ENCODE peak calls at places on chromosome 1, in four cellular contexts. H is G401; Y is CD8-positive, alpha-beta T cell; P is left colon. M is an unnamed sample.

GRCh38 chr1:39081266-39082139 is 55.4 kb downstream of the NDUFS5 start:
- DNase-seq in H (peak), Y (no peak), P (no peak), M (no peak)

GRCh38 chr1:156975084-156975483 is 54.7 kb downstream of the LRRC71 start:
- DNase-seq in H (no peak), Y (no peak), P (no peak), M (no peak)

GRCh38 chr1:8014381-8014988 is 11.6 kb downstream of the ERRFI1 start:
- DNase-seq in H (no peak), Y (no peak), P (no peak), M (no peak)

GRCh38 chr1:29162476-29163138 is 19.1 kb downstream of the SRSF4 start:
- DNase-seq in H (peak), Y (no peak), P (no peak), M (no peak)

GRCh38 chr1:17308593-17308992 is 596 bp downstream of the PADI4 start:
- DNase-seq in H (no peak), Y (no peak), P (no peak), M (no peak)

GRCh38 chr1:183191833-183192232 is 5.8 kb downstream of the LAMC2 start:
- DNase-seq in H (no peak), Y (no peak), P (no peak), M (no peak)

GRCh38 chr1:26602378-26602959 is 72.9 kb downstream of the RPS6KA1 start:
- DNase-seq in H (peak), Y (no peak), P (no peak), M (peak)

GRCh38 chr1:76198452-76198851 is 123.9 kb downstream of the ST6GALNAC3 start:
- DNase-seq in H (no peak), Y (no peak), P (no peak), M (no peak)

GRCh38 chr1:206067486-206068302 is 14.7 kb downstream of the RHEX start:
- DNase-seq in H (no peak), Y (no peak), P (no peak), M (no peak)

GRCh38 chr1:12095822-12096263 is 32.7 kb downstream of the TNFRSF8 start:
- DNase-seq in H (no peak), Y (no peak), P (no peak), M (no peak)

GRCh38 chr1:26165126-26165892 is 3.5 kb downstream of the C1orf232 start:
- DNase-seq in H (no peak), Y (no peak), P (no peak), M (no peak)

GRCh38 chr1:203996126-203996525 is 76.8 kb upstream of the SOX13 start:
- DNase-seq in H (no peak), Y (no peak), P (no peak), M (no peak)

GRCh38 chr1:43908858-43909257 is 24.7 kb upstream of the ARTN start:
- DNase-seq in H (no peak), Y (no peak), P (peak), M (no peak)

GRCh38 chr1:155006601-155007101 is 4.0 kb downstream of the ZBTB7B start:
- DNase-seq in H (peak), Y (no peak), P (peak), M (peak)

GRCh38 chr1:229034246-229034645 is 236.7 kb upstream of the RAB4A start:
- DNase-seq in H (no peak), Y (no peak), P (no peak), M (no peak)

GRCh38 chr1:153288634-153289275 is 24.0 kb downstream of the PGLYRP3 start:
- DNase-seq in H (no peak), Y (no peak), P (no peak), M (no peak)

GRCh38 chr1:37622131-37622530 is 12.6 kb downstream of the RSPO1 start:
- DNase-seq in H (no peak), Y (no peak), P (no peak), M (no peak)

GRCh38 chr1:91863498-91863897 is 22.5 kb downstream of the TGFBR3 start:
- DNase-seq in H (no peak), Y (no peak), P (no peak), M (no peak)

GRCh38 chr1:118117521-118117920 is 67.5 kb downstream of the SPAG17 start:
- DNase-seq in H (no peak), Y (no peak), P (no peak), M (no peak)

GRCh38 chr1:29974345-29974744 is 738.0 kb downstream of the PTPRU start:
- DNase-seq in H (no peak), Y (no peak), P (no peak), M (no peak)

GRCh38 chr1:41700986-41701535 is 216.6 kb upstream of the EDN2 start:
- DNase-seq in H (no peak), Y (no peak), P (no peak), M (no peak)

GRCh38 chr1:243473281-243474210 is 217.7 kb downstream of the SDCCAG8 start:
- DNase-seq in H (peak), Y (no peak), P (no peak), M (no peak)

GRCh38 chr1:15304708-15305326 is 57.8 kb downstream of the FHAD1 start:
- DNase-seq in H (peak), Y (peak), P (peak), M (peak)

GRCh38 chr1:79692519-79692918 is 686.0 kb upstream of the ADGRL4 start:
- DNase-seq in H (no peak), Y (no peak), P (no peak), M (no peak)

GRCh38 chr1:169368406-169368769 is 393 bp downstream of the BLZF1 start:
- DNase-seq in H (no peak), Y (peak), P (peak), M (no peak)

GRCh38 chr1:218473527-218473926 is 128.4 kb downstream of the TGFB2 start:
- DNase-seq in H (no peak), Y (no peak), P (no peak), M (no peak)

GRCh38 chr1:22263359-22263758 is 120.5 kb upstream of the WNT4 start:
- DNase-seq in H (no peak), Y (no peak), P (no peak), M (no peak)

GRCh38 chr1:54969879-54970278 is 10.5 kb upstream of the TMEM61 start:
- DNase-seq in H (no peak), Y (no peak), P (peak), M (no peak)

GRCh38 chr1:38050397-38051141 is 4.0 kb upstream of the POU3F1 start:
- DNase-seq in H (no peak), Y (no peak), P (no peak), M (no peak)

GRCh38 chr1:2226525-2227340 is 1.4 kb upstream of the SKI start:
- DNase-seq in H (peak), Y (peak), P (peak), M (no peak)

GRCh38 chr1:51192213-51192843 is 43.7 kb upstream of the RNF11 start:
- DNase-seq in H (peak), Y (peak), P (peak), M (peak)

GRCh38 chr1:16628361-16629111 is 15.2 kb upstream of the NBPF1 start:
- DNase-seq in H (no peak), Y (peak), P (peak), M (no peak)

GRCh38 chr1:49435291-49435690 is 588.5 kb downstream of the AGBL4 start:
- DNase-seq in H (no peak), Y (no peak), P (no peak), M (no peak)

GRCh38 chr1:57146100-57146499 is 180.3 kb upstream of the C8B start:
- DNase-seq in H (no peak), Y (no peak), P (no peak), M (no peak)

GRCh38 chr1:5651964-5652751 is 340.1 kb downstream of the NPHP4 start:
- DNase-seq in H (no peak), Y (no peak), P (no peak), M (no peak)

GRCh38 chr1:174953657-174954435 is 45.9 kb upstream of the CACYBP start:
- DNase-seq in H (peak), Y (no peak), P (peak), M (no peak)